ENCODE peak calls at places on chromosomes 2 and 18, in ten cellular contexts. U, F, T, V, H, W, C, E, G and Y are unnamed samples.

GRCh38 chr2:61575447-61575859 is 37.3 kb upstream of the XPO1 start:
- DNase-seq in W (no peak), V (no peak), E (no peak), C (no peak), G (peak), F (no peak), H (no peak), T (no peak), U (no peak), Y (no peak)

GRCh38 chr2:20538308-20539132 is 91.6 kb downstream of the RHOB start:
- DNase-seq in T (no peak), G (no peak), E (no peak), C (peak), V (no peak), U (no peak), F (no peak), H (no peak), W (no peak), Y (no peak)

GRCh38 chr18:39571511-39571910 is 2005.9 kb upstream of the CELF4 start:
- DNase-seq in F (no peak), H (no peak), T (peak), U (no peak), V (no peak), W (peak), G (peak), E (no peak), C (peak), Y (no peak)

GRCh38 chr2:12202301-12202700 is 455.9 kb downstream of the LPIN1 start:
- DNase-seq in C (no peak), V (no peak), G (no peak), U (no peak), H (no peak), W (no peak), F (no peak), T (no peak), E (no peak), Y (no peak)

GRCh38 chr18:45874501-45875184 is 49.2 kb downstream of the SIGLEC15 start:
- DNase-seq in G (peak), C (no peak), E (no peak), W (no peak), U (no peak), T (no peak), F (no peak), V (no peak), H (peak), Y (peak)

GRCh38 chr2:80489718-80490117 is 185.2 kb upstream of the LRRTM1 start:
- DNase-seq in V (no peak), F (no peak), U (no peak), W (no peak), H (no peak), C (no peak), G (no peak), T (no peak), E (peak), Y (no peak)

GRCh38 chr2:234502285-234502918 is 5.5 kb upstream of the ARL4C start:
- DNase-seq in C (no peak), W (no peak), V (no peak), G (no peak), F (no peak), U (no peak), T (peak), H (no peak), E (peak), Y (no peak)

GRCh38 chr2:119387381-119388129 is 20.8 kb downstream of the DBI start:
- DNase-seq in C (no peak), G (peak), T (no peak), E (peak), H (peak), U (peak), W (no peak), V (peak), F (no peak), Y (peak)

GRCh38 chr18:27363918-27364317 is 178.8 kb upstream of the CHST9 start:
- DNase-seq in G (no peak), T (peak), E (no peak), W (peak), H (no peak), U (peak), C (peak), V (no peak), F (no peak), Y (no peak)

GRCh38 chr2:106105151-106105922 is 88.8 kb downstream of the UXS1 start:
- DNase-seq in F (no peak), E (no peak), H (no peak), U (no peak), C (no peak), G (no peak), T (peak), V (no peak), W (no peak), Y (no peak)

GRCh38 chr2:85255813-85256581 is 71.8 kb downstream of the TGOLN2 start:
- DNase-seq in G (no peak), F (no peak), U (no peak), W (peak), T (no peak), H (no peak), C (peak), E (no peak), V (no peak), Y (no peak)

GRCh38 chr2:85791704-85792565 is 38.1 kb downstream of the ATOH8 start:
- DNase-seq in V (no peak), E (no peak), U (no peak), H (no peak), F (no peak), C (peak), G (no peak), T (no peak), W (no peak), Y (no peak)

GRCh38 chr2:172449916-172450550 is 22.6 kb downstream of the ITGA6 start:
- DNase-seq in E (no peak), F (no peak), H (no peak), T (no peak), C (no peak), G (no peak), V (no peak), W (no peak), U (no peak), Y (no peak)

GRCh38 chr2:233620204-233620603 is 2.8 kb downstream of the UGT1A8 start:
- DNase-seq in T (no peak), E (no peak), G (no peak), U (no peak), F (no peak), W (no peak), C (no peak), V (no peak), H (no peak), Y (no peak)

GRCh38 chr2:54639609-54640008 is 83.9 kb upstream of the EML6 start:
- DNase-seq in G (no peak), W (no peak), C (no peak), H (no peak), E (no peak), T (no peak), F (no peak), U (no peak), V (no peak), Y (no peak)

GRCh38 chr2:178530625-178531142 is 50.4 kb downstream of the PLEKHA3 start:
- DNase-seq in G (peak), T (no peak), W (no peak), E (no peak), F (peak), H (peak), U (no peak), V (no peak), C (no peak), Y (peak)

GRCh38 chr2:161578998-161579397 is 45.2 kb upstream of the SLC4A10 start:
- DNase-seq in F (no peak), G (no peak), T (no peak), H (no peak), E (no peak), C (no peak), W (no peak), U (no peak), V (no peak), Y (no peak)

GRCh38 chr2:72037322-72037721 is 110.3 kb downstream of the CYP26B1 start:
- DNase-seq in C (peak), E (no peak), T (no peak), F (no peak), U (no peak), G (peak), H (no peak), V (no peak), W (no peak), Y (no peak)

GRCh38 chr2:27461118-27461517 is 18.9 kb downstream of the KRTCAP3 start:
- DNase-seq in G (no peak), C (no peak), W (no peak), H (no peak), E (no peak), V (no peak), U (no peak), T (peak), F (no peak), Y (no peak)

GRCh38 chr18:78831603-78832002 is 148.0 kb upstream of the SALL3 start:
- DNase-seq in H (no peak), G (no peak), T (no peak), W (no peak), C (peak), F (no peak), U (no peak), V (no peak), E (no peak), Y (no peak)

GRCh38 chr18:57666818-57667497 is 45.3 kb upstream of the NARS1 start:
- DNase-seq in V (no peak), C (no peak), W (no peak), U (peak), G (no peak), E (peak), F (peak), T (no peak), H (no peak), Y (no peak)

GRCh38 chr2:113079123-113079522 is 11.4 kb downstream of the IL1F10 start:
- DNase-seq in F (no peak), C (no peak), T (no peak), U (no peak), E (no peak), V (no peak), W (no peak), H (no peak), G (no peak), Y (no peak)

GRCh38 chr18:21053127-21053526 is 58.5 kb downstream of the ROCK1 start:
- DNase-seq in E (peak), G (no peak), V (no peak), F (no peak), H (no peak), U (peak), C (no peak), W (no peak), T (no peak), Y (no peak)

GRCh38 chr2:48221846-48222516 is 308.0 kb upstream of the STON1 start:
- DNase-seq in H (no peak), T (peak), U (no peak), C (no peak), V (no peak), E (no peak), G (no peak), W (peak), F (no peak), Y (no peak)

GRCh38 chr2:586518-587370 is 90.5 kb downstream of the TMEM18 start:
- DNase-seq in E (no peak), T (no peak), H (no peak), G (no peak), C (no peak), W (no peak), U (no peak), V (no peak), F (no peak), Y (no peak)

GRCh38 chr2:126827371-126827770 is 71.3 kb upstream of the TEX51 start:
- DNase-seq in U (no peak), V (no peak), G (no peak), C (peak), E (no peak), T (no peak), W (no peak), H (no peak), F (no peak), Y (no peak)

GRCh38 chr2:111975053-111975552 is 76.7 kb downstream of the MERTK start:
- DNase-seq in C (no peak), F (no peak), W (peak), H (no peak), E (peak), G (no peak), V (no peak), U (no peak), T (peak), Y (no peak)

GRCh38 chr2:74632209-74632938 is 15.8 kb downstream of the M1AP start:
- DNase-seq in C (peak), U (no peak), F (no peak), E (no peak), V (no peak), T (peak), W (no peak), H (no peak), G (no peak), Y (no peak)

GRCh38 chr2:77268626-77269025 is 253.6 kb downstream of the LRRTM4 start:
- DNase-seq in V (no peak), H (no peak), W (no peak), F (no peak), G (no peak), T (no peak), E (no peak), U (no peak), C (no peak), Y (no peak)